ENCODE peak calls at places on chromosomes 3 and 15, in six cellular contexts. One of them, this sample, is unnamed.
A peak's percentile ranks its signal among the peaks of the same experiment; 100 is the strongest.

GRCh38 chr3:196609343-196609775 is 30.1 kb upstream of the NRROS start:
- DNase-seq in K562: peak; percentile 96
- DNase-seq in GM12892: peak; percentile 75
- DNase-seq in GM12878: peak; percentile 68
- DNase-seq in H1: peak; percentile 97
- DNase-seq in HepG2: peak; percentile 64
- DNase-seq in this sample: peak; percentile 75

GRCh38 chr3:27079427-27080105 is 289.6 kb downstream of the NEK10 start:
- DNase-seq in GM12892: no peak
- DNase-seq in HepG2: no peak
- DNase-seq in H1: no peak
- DNase-seq in GM12878: no peak
- DNase-seq in K562: no peak
- DNase-seq in this sample: no peak

GRCh38 chr3:169512991-169513390 is 150.5 kb downstream of the MECOM start:
- DNase-seq in GM12878: no peak
- DNase-seq in H1: no peak
- DNase-seq in K562: no peak
- DNase-seq in HepG2: no peak
- DNase-seq in GM12892: no peak
- DNase-seq in this sample: no peak

GRCh38 chr3:133448478-133449122 is 48.7 kb downstream of the BFSP2 start:
- DNase-seq in HepG2: no peak
- DNase-seq in GM12892: peak; percentile 51
- DNase-seq in GM12878: peak; percentile 97
- DNase-seq in H1: no peak
- DNase-seq in K562: no peak
- DNase-seq in this sample: peak; percentile 49

GRCh38 chr15:52006702-52007340 is 12.2 kb upstream of the MAPK6 start:
- DNase-seq in HepG2: no peak
- DNase-seq in H1: no peak
- DNase-seq in GM12892: no peak
- DNase-seq in GM12878: peak; percentile 83
- DNase-seq in K562: no peak
- DNase-seq in this sample: no peak

GRCh38 chr3:127254730-127255129 is 33.1 kb downstream of the PRR20G start:
- DNase-seq in HepG2: peak; percentile 16
- DNase-seq in GM12878: no peak
- DNase-seq in GM12892: no peak
- DNase-seq in H1: no peak
- DNase-seq in K562: peak; percentile 14
- DNase-seq in this sample: no peak

GRCh38 chr3:158471639-158472294 is 99.2 kb upstream of the MLF1 start:
- DNase-seq in HepG2: peak; percentile 42
- DNase-seq in K562: no peak
- DNase-seq in H1: no peak
- DNase-seq in GM12878: no peak
- DNase-seq in GM12892: no peak
- DNase-seq in this sample: no peak

GRCh38 chr3:39193391-39193790 is 996 bp upstream of the XIRP1 start:
- DNase-seq in GM12878: no peak
- DNase-seq in K562: no peak
- DNase-seq in HepG2: no peak
- DNase-seq in H1: no peak
- DNase-seq in GM12892: no peak
- DNase-seq in this sample: no peak

GRCh38 chr15:70856884-70857546 is 3.1 kb upstream of the LARP6 start:
- DNase-seq in GM12878: no peak
- DNase-seq in H1: no peak
- DNase-seq in HepG2: no peak
- DNase-seq in K562: no peak
- DNase-seq in GM12892: no peak
- DNase-seq in this sample: no peak

GRCh38 chr15:39896101-39896500 is 24.0 kb downstream of the GPR176 start:
- DNase-seq in GM12878: no peak
- DNase-seq in GM12892: no peak
- DNase-seq in HepG2: no peak
- DNase-seq in H1: no peak
- DNase-seq in K562: no peak
- DNase-seq in this sample: no peak

GRCh38 chr3:126951561-126951960 is 31.4 kb upstream of the PLXNA1 start:
- DNase-seq in HepG2: no peak
- DNase-seq in H1: no peak
- DNase-seq in GM12878: no peak
- DNase-seq in K562: no peak
- DNase-seq in GM12892: no peak
- DNase-seq in this sample: no peak

DNA sequence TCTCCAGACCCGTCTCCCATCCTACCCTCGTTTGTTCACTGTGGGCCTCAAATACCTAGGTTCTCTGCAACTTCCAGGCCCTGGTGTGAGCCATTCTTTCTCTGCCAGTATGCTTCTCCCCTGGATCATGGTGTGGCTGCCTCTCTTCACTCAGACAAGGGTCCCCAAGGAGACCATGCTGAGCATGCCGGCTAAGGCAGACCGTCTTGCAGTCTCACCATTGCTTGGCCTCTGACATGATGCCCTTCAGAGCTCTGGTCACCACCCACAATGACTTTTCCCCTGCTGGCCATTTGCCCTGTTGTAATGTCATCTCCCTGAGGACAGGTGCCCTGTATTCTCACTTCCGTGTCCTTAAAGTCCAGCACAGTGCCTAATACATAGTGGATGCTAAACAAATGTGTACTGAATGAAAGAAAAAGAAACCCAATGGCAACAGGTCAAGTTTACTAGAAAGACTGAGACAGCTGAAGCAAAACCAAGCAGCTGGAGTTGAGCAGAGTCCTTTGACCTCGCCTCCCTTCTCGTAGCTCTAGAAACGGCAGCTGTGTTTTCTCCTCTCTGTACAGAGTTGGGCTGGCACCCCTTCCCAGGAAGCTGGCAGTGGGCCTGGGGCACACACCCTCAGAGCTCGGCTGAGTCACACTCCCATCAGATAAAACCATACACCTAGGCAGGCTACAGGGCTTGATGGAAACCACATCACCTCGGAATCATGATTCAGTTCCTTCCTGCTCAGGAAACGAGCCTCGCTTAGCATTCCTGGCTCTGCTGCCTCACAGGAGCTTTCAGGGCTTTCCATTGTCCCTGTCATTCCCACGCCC is 8.6 kb downstream of the TLR9 start:
- DNase-seq in H1: no peak
- DNase-seq in HepG2: no peak
- DNase-seq in K562: no peak
- DNase-seq in GM12892: no peak
- DNase-seq in GM12878: no peak
- DNase-seq in this sample: no peak
- TF ChIP-seq TAF1 in H1: no peak
- TF ChIP-seq TAF1 in HepG2: no peak
- TF ChIP-seq TAF1 in K562: no peak
- TF ChIP-seq TAF1 in GM12892: no peak
- TF ChIP-seq TAF1 in GM12878: no peak
- TF ChIP-seq TAF1 in this sample: no peak

GRCh38 chr15:92711457-92711831 is 55.9 kb upstream of the FAM174B start:
- DNase-seq in K562: no peak
- DNase-seq in HepG2: no peak
- DNase-seq in H1: peak; percentile 78
- DNase-seq in GM12892: no peak
- DNase-seq in GM12878: no peak
- DNase-seq in this sample: no peak
- TF ChIP-seq POLR2AphosphoS5 in K562: no peak
- TF ChIP-seq POLR2AphosphoS5 in HepG2: no peak
- TF ChIP-seq POLR2AphosphoS5 in H1: no peak
- TF ChIP-seq POLR2AphosphoS5 in GM12892: no peak
- TF ChIP-seq POLR2AphosphoS5 in GM12878: no peak
- TF ChIP-seq POLR2AphosphoS5 in this sample: no peak

GRCh38 chr3:148820885-148821284 is 6.7 kb upstream of the CPB1 start:
- DNase-seq in K562: no peak
- DNase-seq in H1: no peak
- DNase-seq in GM12878: no peak
- DNase-seq in GM12892: no peak
- DNase-seq in HepG2: no peak
- DNase-seq in this sample: no peak
- TF ChIP-seq POLR2A in K562: no peak
- TF ChIP-seq POLR2A in H1: no peak
- TF ChIP-seq POLR2A in GM12878: no peak
- TF ChIP-seq POLR2A in GM12892: no peak
- TF ChIP-seq POLR2A in HepG2: no peak
- TF ChIP-seq POLR2A in this sample: no peak

GRCh38 chr3:49805367-49805782 is 2.3 kb downstream of the INKA1 start:
- DNase-seq in GM12878: no peak
- DNase-seq in GM12892: no peak
- DNase-seq in H1: no peak
- DNase-seq in HepG2: no peak
- DNase-seq in K562: no peak
- DNase-seq in this sample: no peak
- TF ChIP-seq TAF1 in GM12878: no peak
- TF ChIP-seq TAF1 in GM12892: no peak
- TF ChIP-seq TAF1 in H1: no peak
- TF ChIP-seq TAF1 in HepG2: no peak
- TF ChIP-seq TAF1 in K562: no peak
- TF ChIP-seq TAF1 in this sample: no peak

GRCh38 chr3:128693696-128694095 is 32.3 kb upstream of the RAB7A start:
- DNase-seq in K562: no peak
- DNase-seq in GM12892: no peak
- DNase-seq in H1: no peak
- DNase-seq in HepG2: no peak
- DNase-seq in GM12878: no peak
- DNase-seq in this sample: no peak

GRCh38 chr3:128702391-128702790 is 23.6 kb upstream of the RAB7A start:
- DNase-seq in HepG2: no peak
- DNase-seq in H1: no peak
- DNase-seq in GM12892: no peak
- DNase-seq in K562: no peak
- DNase-seq in GM12878: no peak
- DNase-seq in this sample: no peak

GRCh38 chr3:128697336-128697735 is 28.6 kb upstream of the RAB7A start:
- DNase-seq in GM12892: no peak
- DNase-seq in K562: no peak
- DNase-seq in H1: no peak
- DNase-seq in GM12878: no peak
- DNase-seq in HepG2: no peak
- DNase-seq in this sample: no peak

GRCh38 chr3:128701342-128702212 is 24.4 kb upstream of the RAB7A start:
- DNase-seq in GM12892: no peak
- DNase-seq in K562: no peak
- DNase-seq in HepG2: no peak
- DNase-seq in H1: no peak
- DNase-seq in GM12878: no peak
- DNase-seq in this sample: no peak

GRCh38 chr3:128698211-128699011 is 27.6 kb upstream of the RAB7A start:
- DNase-seq in GM12892: peak; percentile 52
- DNase-seq in GM12878: no peak
- DNase-seq in HepG2: no peak
- DNase-seq in K562: no peak
- DNase-seq in H1: peak; percentile 77
- DNase-seq in this sample: peak; percentile 64
- TF ChIP-seq POLR2AphosphoS5 in GM12892: no peak
- TF ChIP-seq POLR2AphosphoS5 in GM12878: no peak
- TF ChIP-seq POLR2AphosphoS5 in HepG2: no peak
- TF ChIP-seq POLR2AphosphoS5 in K562: no peak
- TF ChIP-seq POLR2AphosphoS5 in H1: no peak
- TF ChIP-seq POLR2AphosphoS5 in this sample: no peak

GRCh38 chr3:43693594-43693993 is 2.9 kb downstream of the ABHD5 start:
- DNase-seq in GM12878: no peak
- DNase-seq in H1: no peak
- DNase-seq in GM12892: no peak
- DNase-seq in HepG2: no peak
- DNase-seq in K562: no peak
- DNase-seq in this sample: no peak
- TF ChIP-seq POLR2A in GM12878: no peak
- TF ChIP-seq POLR2A in H1: no peak
- TF ChIP-seq POLR2A in GM12892: no peak
- TF ChIP-seq POLR2A in HepG2: no peak
- TF ChIP-seq POLR2A in K562: no peak
- TF ChIP-seq POLR2A in this sample: no peak

GRCh38 chr3:99777210-99777549 is 40.5 kb upstream of the CMSS1 start:
- DNase-seq in GM12892: no peak
- DNase-seq in H1: no peak
- DNase-seq in HepG2: no peak
- DNase-seq in K562: no peak
- DNase-seq in GM12878: no peak
- DNase-seq in this sample: no peak

GRCh38 chr3:99777708-99778107 is 40.0 kb upstream of the CMSS1 start:
- DNase-seq in GM12892: no peak
- DNase-seq in GM12878: no peak
- DNase-seq in HepG2: no peak
- DNase-seq in H1: no peak
- DNase-seq in K562: no peak
- DNase-seq in this sample: no peak

GRCh38 chr3:99780749-99781148 is 36.9 kb upstream of the CMSS1 start:
- DNase-seq in H1: no peak
- DNase-seq in K562: no peak
- DNase-seq in HepG2: no peak
- DNase-seq in GM12878: no peak
- DNase-seq in GM12892: no peak
- DNase-seq in this sample: no peak

GRCh38 chr3:99783009-99783573 is 34.6 kb upstream of the CMSS1 start:
- DNase-seq in H1: no peak
- DNase-seq in GM12878: no peak
- DNase-seq in K562: no peak
- DNase-seq in GM12892: no peak
- DNase-seq in HepG2: no peak
- DNase-seq in this sample: no peak

GRCh38 chr3:99781761-99782160 is 35.9 kb upstream of the CMSS1 start:
- DNase-seq in K562: no peak
- DNase-seq in GM12892: no peak
- DNase-seq in H1: no peak
- DNase-seq in HepG2: no peak
- DNase-seq in GM12878: no peak
- DNase-seq in this sample: no peak
- TF ChIP-seq TAF1 in K562: no peak
- TF ChIP-seq TAF1 in GM12892: no peak
- TF ChIP-seq TAF1 in H1: no peak
- TF ChIP-seq TAF1 in HepG2: no peak
- TF ChIP-seq TAF1 in GM12878: no peak
- TF ChIP-seq TAF1 in this sample: no peak

DNA sequence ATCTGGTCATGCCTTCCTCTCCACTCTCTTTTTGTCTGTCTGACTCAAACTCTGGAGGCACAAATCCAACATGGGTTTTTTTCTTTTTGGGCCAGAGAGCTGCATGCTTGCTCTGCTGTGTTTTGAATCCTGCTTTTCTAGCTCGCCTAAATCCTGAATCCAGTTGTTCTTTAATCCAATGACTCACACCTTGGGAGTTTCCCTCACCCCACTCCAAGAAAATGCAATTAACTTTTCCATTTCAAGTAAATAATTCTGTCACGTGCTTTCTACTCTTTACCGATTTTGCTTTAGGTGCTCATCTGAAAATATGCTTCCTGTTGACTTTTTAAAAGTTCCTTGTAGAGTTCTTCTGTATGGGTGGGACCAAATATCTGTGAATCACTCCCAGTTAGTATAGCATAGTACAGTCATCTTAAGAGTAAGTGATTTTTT is 47.6 kb downstream of the SLMAP start:
- DNase-seq in HepG2: no peak
- DNase-seq in GM12878: no peak
- DNase-seq in K562: no peak
- DNase-seq in GM12892: no peak
- DNase-seq in H1: no peak
- DNase-seq in this sample: no peak
- TF ChIP-seq POLR2AphosphoS5 in HepG2: no peak
- TF ChIP-seq POLR2AphosphoS5 in GM12878: no peak
- TF ChIP-seq POLR2AphosphoS5 in K562: no peak
- TF ChIP-seq POLR2AphosphoS5 in GM12892: no peak
- TF ChIP-seq POLR2AphosphoS5 in H1: no peak
- TF ChIP-seq POLR2AphosphoS5 in this sample: no peak